ENCODE peak calls at places on chromosomes 16 and 17, in nine cellular contexts. F is A549; H is mucosa of descending colon; B is CD8-positive, alpha-beta T cell; S is OCI-LY7; K is cardiac fibroblast; U is epithelial cell of esophagus; A is fibroblast of mammary gland; O is endodermal cell. D is an unnamed sample.

GRCh38 chr17:29565643-29566472 is 979 bp downstream of the ABHD15 start:
- DNase-seq in F (peak; percentile 70), H (peak; percentile 82), B (no peak), S (peak; percentile 57), K (no peak), U (peak; percentile 49), A (no peak), O (peak; percentile 93), D (no peak)

GRCh38 chr17:58577696-58578095 is 63.3 kb upstream of the MTMR4 start:
- DNase-seq in F (peak; percentile 53), H (peak; percentile 27), B (no peak), S (peak; percentile 79), K (peak; percentile 72), U (peak; percentile 64), A (peak; percentile 37), O (peak; percentile 86), D (peak; percentile 19)

GRCh38 chr16:3959148-3959547 is 78.6 kb upstream of the CREBBP start:
- DNase-seq in F (no peak), H (no peak), B (no peak), S (no peak), K (peak; percentile 81), U (peak; percentile 51), A (no peak), O (no peak), D (no peak)

GRCh38 chr17:31321481-31321880 is at the start of gene EVI2A:
- DNase-seq in F (no peak), H (no peak), B (peak; percentile 57), S (peak; percentile 89), K (peak; percentile 81), U (peak; percentile 58), A (peak; percentile 92), O (no peak), D (peak; percentile 90)

GRCh38 chr16:26546573-26546972 is 520.2 kb upstream of the C16orf82 start:
- DNase-seq in F (no peak), H (no peak), B (no peak), S (no peak), K (no peak), U (no peak), A (no peak), O (no peak), D (no peak)

GRCh38 chr16:55256412-55257016 is 67.5 kb upstream of the IRX6 start:
- DNase-seq in F (no peak), H (no peak), B (no peak), S (no peak), K (no peak), U (no peak), A (no peak), O (no peak), D (no peak)

GRCh38 chr16:1763521-1764511 is 7.5 kb downstream of the NME3 start:
- DNase-seq in F (no peak), H (no peak), B (no peak), S (peak; percentile 23), K (peak; percentile 32), U (peak; percentile 41), A (no peak), O (peak; percentile 95), D (peak; percentile 45)

GRCh38 chr17:8735336-8735939 is 9.2 kb downstream of the CCDC42 start:
- DNase-seq in F (no peak), H (no peak), B (no peak), S (no peak), K (no peak), U (no peak), A (no peak), O (no peak), D (no peak)

GRCh38 chr17:1737531-1738291 is 5.0 kb upstream of the SERPINF2 start:
- DNase-seq in F (no peak), H (no peak), B (no peak), S (no peak), K (no peak), U (no peak), A (no peak), O (no peak), D (no peak)

GRCh38 chr17:1736348-1737281 is 6.1 kb upstream of the SERPINF2 start:
- DNase-seq in F (peak; percentile 67), H (no peak), B (no peak), S (no peak), K (peak; percentile 91), U (peak; percentile 77), A (peak; percentile 85), O (no peak), D (peak; percentile 42)

GRCh38 chr17:1735834-1736347 is 6.8 kb upstream of the SERPINF2 start:
- DNase-seq in F (no peak), H (no peak), B (no peak), S (no peak), K (no peak), U (no peak), A (no peak), O (no peak), D (no peak)

GRCh38 chr17:1733759-1734158 is 8.9 kb upstream of the SERPINF2 start:
- DNase-seq in F (no peak), H (no peak), B (no peak), S (no peak), K (no peak), U (no peak), A (no peak), O (no peak), D (no peak)

DNA sequence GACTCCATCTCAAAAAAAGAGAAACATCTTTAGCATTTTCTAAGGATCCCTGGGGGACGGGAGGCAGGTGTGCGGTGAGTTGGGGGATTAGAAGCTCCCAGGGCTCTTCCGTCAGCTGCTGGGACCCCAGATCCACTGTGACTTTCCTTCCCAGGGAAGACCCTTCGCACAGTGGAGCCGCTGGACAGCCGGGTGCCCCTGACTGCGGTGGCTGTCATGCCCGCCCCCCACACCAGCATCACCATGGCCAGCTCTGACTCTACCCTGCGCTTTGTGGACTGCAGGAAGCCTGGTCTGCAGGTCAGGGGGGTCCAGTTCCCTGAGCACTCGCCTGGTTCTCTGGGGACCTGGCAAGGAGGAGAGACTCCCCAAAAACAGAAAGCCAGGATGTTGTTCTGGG is 7.3 kb upstream of the SERPINF2 start:
- DNase-seq in F (no peak), H (no peak), B (no peak), S (no peak), K (no peak), U (no peak), A (no peak), O (no peak), D (no peak)
- H3K4me3 ChIP-seq in F (no peak overlapping the region), H (no peak overlapping the region), B (no peak overlapping the region), S (no peak overlapping the region), K (no peak overlapping the region), U (no peak overlapping the region), A (no peak overlapping the region), O (no peak overlapping the region), D (no peak overlapping the region)

DNA sequence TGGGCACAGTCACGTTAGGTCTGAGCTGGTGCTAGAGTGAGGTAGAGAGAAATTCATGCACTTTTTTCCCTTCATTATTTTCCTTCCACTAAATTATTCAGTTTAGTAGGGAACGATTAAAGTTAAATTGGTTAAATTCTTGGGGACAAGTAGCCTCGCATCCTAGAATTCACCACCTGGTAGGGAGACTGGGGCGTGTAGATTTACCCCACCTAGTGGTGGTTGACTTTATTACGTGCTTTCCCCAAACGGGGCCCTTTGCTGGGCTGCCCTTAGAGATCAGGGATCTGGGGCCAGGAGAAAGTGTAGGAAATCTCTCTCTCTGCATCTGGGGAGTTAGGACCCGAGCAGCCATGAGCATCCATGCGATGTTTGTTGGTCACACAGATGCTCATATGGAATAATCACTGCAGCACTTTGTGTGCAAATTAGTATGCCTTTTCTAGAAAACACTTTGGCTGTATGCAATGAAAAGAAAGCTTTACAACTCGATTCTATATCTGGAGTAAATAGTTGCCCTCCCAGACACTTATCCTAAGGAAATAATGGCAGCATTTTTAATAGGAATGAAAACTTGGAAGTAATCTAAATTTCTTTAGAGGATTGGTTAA is 107.0 kb downstream of the PLCG2 start:
- DNase-seq in F (peak; percentile 85), H (no peak), B (no peak), S (peak; percentile 67), K (peak; percentile 34), U (peak; percentile 53), A (peak; percentile 29), O (peak; percentile 83), D (peak; percentile 22)
- TF ChIP-seq CTCF in F (peak; percentile 69), H (peak; percentile 43), B (peak; percentile 68), S (peak; percentile 93), K (peak; percentile 75), U (peak; percentile 76), A (peak; percentile 73), O (peak; percentile 85), D (peak; percentile 75)

GRCh38 chr16:11347831-11348230 is 2.6 kb downstream of the RMI2 start:
- DNase-seq in F (no peak), H (no peak), B (no peak), S (no peak), K (no peak), U (peak; percentile 51), A (no peak), O (no peak), D (no peak)

GRCh38 chr16:11348737-11349598 is 3.7 kb downstream of the RMI2 start:
- DNase-seq in F (no peak), H (no peak), B (no peak), S (no peak), K (no peak), U (no peak), A (no peak), O (no peak), D (no peak)

GRCh38 chr16:11353158-11353557 is 7.9 kb downstream of the RMI2 start:
- DNase-seq in F (no peak), H (no peak), B (no peak), S (no peak), K (no peak), U (no peak), A (no peak), O (no peak), D (no peak)

GRCh38 chr16:11349599-11350276 is 4.5 kb downstream of the RMI2 start:
- DNase-seq in F (no peak), H (peak; percentile 52), B (no peak), S (no peak), K (peak; percentile 74), U (peak; percentile 71), A (peak; percentile 86), O (no peak), D (peak; percentile 64)

GRCh38 chr16:11350531-11351335 is 5.5 kb downstream of the RMI2 start:
- DNase-seq in F (no peak), H (no peak), B (no peak), S (no peak), K (peak; percentile 76), U (no peak), A (peak; percentile 85), O (no peak), D (peak; percentile 54)
- H3K4me3 ChIP-seq in F (no peak overlapping the region), H (no peak overlapping the region), B (no peak overlapping the region), S (peak overlapping the region; percentile 20), K (no peak overlapping the region), U (no peak overlapping the region), A (no peak overlapping the region), O (no peak overlapping the region), D (no peak overlapping the region)

GRCh38 chr17:1120596-1121441 is 59.0 kb downstream of the ABR start:
- DNase-seq in F (no peak), H (no peak), B (no peak), S (no peak), K (no peak), U (no peak), A (no peak), O (peak; percentile 49), D (no peak)

GRCh38 chr17:1123397-1124237 is 56.2 kb downstream of the ABR start:
- DNase-seq in F (no peak), H (no peak), B (no peak), S (peak; percentile 49), K (no peak), U (no peak), A (no peak), O (peak; percentile 58), D (no peak)

GRCh38 chr17:1124896-1125774 is 54.6 kb downstream of the ABR start:
- DNase-seq in F (no peak), H (no peak), B (no peak), S (no peak), K (no peak), U (no peak), A (peak; percentile 29), O (peak; percentile 46), D (no peak)

GRCh38 chr17:1124238-1124699 is 55.5 kb downstream of the ABR start:
- DNase-seq in F (no peak), H (no peak), B (no peak), S (no peak), K (no peak), U (no peak), A (no peak), O (peak; percentile 49), D (no peak)

DNA sequence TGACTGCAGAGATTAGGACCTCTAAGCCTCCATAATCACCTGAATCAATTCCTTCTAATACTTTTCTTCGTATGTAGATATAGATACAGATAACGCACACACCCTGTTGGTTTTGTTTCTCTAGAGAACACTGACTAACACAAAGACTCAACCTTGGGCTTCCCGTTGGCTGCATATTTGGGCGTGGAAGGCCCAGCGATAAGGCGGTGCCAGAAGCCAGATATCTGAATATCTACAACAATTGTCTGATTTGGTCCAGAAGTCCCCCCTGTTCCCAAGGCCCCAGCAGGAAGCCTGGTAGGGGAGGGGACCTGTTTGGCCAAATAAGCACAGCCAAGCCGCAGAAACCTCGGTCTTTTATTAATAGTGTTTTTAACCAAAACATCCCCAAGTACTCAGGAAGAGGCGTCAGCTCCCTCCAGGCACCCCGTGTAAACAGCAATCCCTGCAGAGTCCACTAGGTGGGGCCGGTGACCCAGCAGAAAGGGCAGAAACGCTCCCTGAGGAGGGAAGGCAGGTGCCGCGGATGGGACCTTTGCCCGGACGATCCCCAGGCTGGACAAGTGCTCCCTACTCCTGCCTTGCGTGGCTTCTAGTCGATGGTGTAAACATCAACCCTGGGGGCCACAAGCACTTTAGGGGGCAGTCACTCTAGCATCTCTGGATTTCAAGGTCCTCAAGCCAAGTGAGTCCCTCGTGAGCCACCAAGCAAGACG is 56.9 kb downstream of the ABR start:
- DNase-seq in F (peak; percentile 91), H (peak; percentile 96), B (peak; percentile 69), S (peak; percentile 75), K (peak; percentile 81), U (peak; percentile 63), A (peak; percentile 61), O (peak; percentile 99), D (peak; percentile 68)
- TF ChIP-seq CTCF in F (peak; percentile 92), H (peak; percentile 84), B (peak; percentile 96), S (peak; percentile 93), K (peak; percentile 92), U (peak; percentile 90), A (peak; percentile 88), O (peak; percentile 88), D (peak; percentile 94)

D was measured in astrocyte of the spinal cord.